ENCODE peak calls at places on chromosomes 13 and 19, in five cellular contexts. H is NCI-H1417, C is progenitor cell of endocrine pancreas, K is brain microvascular endothelial cell, V is K562. J is an unnamed sample.

GRCh38 chr13:111319521-111319920 is 921 bp upstream of the TEX29 start:
- DNase-seq in H (no peak), C (no peak), K (no peak), V (no peak), J (no peak)

GRCh38 chr13:46010148-46010547 is 42.4 kb downstream of the ZC3H13 start:
- DNase-seq in H (peak), C (no peak), K (no peak), V (no peak), J (no peak)

GRCh38 chr13:29435125-29435911 is 160.2 kb downstream of the SLC7A1 start:
- DNase-seq in H (peak), C (no peak), K (peak), V (no peak), J (no peak)

GRCh38 chr13:34942732-34943674 is 933 bp downstream of the NBEA start:
- DNase-seq in H (peak), C (peak), K (no peak), V (no peak), J (no peak)

GRCh38 chr13:59846845-59847620 is 316.7 kb downstream of the DIAPH3 start:
- DNase-seq in H (no peak), C (no peak), K (no peak), V (no peak), J (no peak)

GRCh38 chr19:24033962-24034342 is 53.0 kb upstream of the ZNF254 start:
- DNase-seq in H (peak), C (no peak), K (peak), V (no peak), J (no peak)

GRCh38 chr19:56423276-56423984 is 19.3 kb downstream of the ZNF583 start:
- DNase-seq in H (no peak), C (no peak), K (no peak), V (no peak), J (no peak)

GRCh38 chr19:10568826-10569651 is at the start of gene CDKN2D:
- DNase-seq in H (peak), C (peak), K (peak), V (peak), J (peak)

GRCh38 chr19:19053508-19054314 is 10.1 kb upstream of the SLC25A42 start:
- DNase-seq in H (peak), C (peak), K (peak), V (peak), J (peak)

GRCh38 chr19:38155453-38155852 is 68.6 kb downstream of the DPF1 start:
- DNase-seq in H (no peak), C (no peak), K (peak), V (peak), J (no peak)

J was measured in iPS DF 6.9.